ENCODE peak calls at places on chromosomes 3 and 15, in nine cellular contexts. C, I, B, D, P, Y, K, U and H are unnamed samples.

GRCh38 chr15:26841514-26841913 is 25.3 kb upstream of the GABRA5 start:
- DNase-seq in C (no peak), I (no peak), B (no peak), D (no peak), P (no peak), Y (no peak), K (no peak), U (no peak), H (no peak)

GRCh38 chr15:33309602-33310276 is 1.0 kb upstream of the RYR3 start:
- DNase-seq in C (no peak), I (no peak), B (peak), D (no peak), P (no peak), Y (peak), K (peak), U (no peak), H (peak)

GRCh38 chr15:82647045-82647834 is at the start of gene CPEB1:
- DNase-seq in C (peak), I (peak), B (peak), D (no peak), P (peak), Y (peak), K (no peak), U (no peak), H (no peak)

GRCh38 chr3:102225407-102226132 is 209.2 kb upstream of the ZPLD1 start:
- DNase-seq in C (no peak), I (no peak), B (peak), D (no peak), P (no peak), Y (no peak), K (peak), U (peak), H (peak)

GRCh38 chr3:188760408-188760807 is 411.4 kb upstream of the TPRG1 start:
- DNase-seq in C (no peak), I (no peak), B (no peak), D (no peak), P (no peak), Y (no peak), K (no peak), U (no peak), H (no peak)

GRCh38 chr15:84681822-84682221 is 23.8 kb upstream of the NMB start:
- DNase-seq in C (no peak), I (no peak), B (no peak), D (no peak), P (no peak), Y (no peak), K (no peak), U (no peak), H (no peak)

GRCh38 chr3:101521251-101521701 is 8.3 kb upstream of the SENP7 start:
- DNase-seq in C (no peak), I (no peak), B (no peak), D (no peak), P (no peak), Y (no peak), K (no peak), U (no peak), H (no peak)

GRCh38 chr3:66593978-66594377 is 93.2 kb upstream of the LRIG1 start:
- DNase-seq in C (no peak), I (no peak), B (no peak), D (no peak), P (no peak), Y (no peak), K (no peak), U (no peak), H (no peak)

GRCh38 chr3:37492977-37493471 is 318.6 kb upstream of the LRRFIP2 start:
- DNase-seq in C (no peak), I (no peak), B (no peak), D (no peak), P (no peak), Y (no peak), K (no peak), U (no peak), H (no peak)

GRCh38 chr3:114376091-114376490 is 82.3 kb downstream of the TIGIT start:
- DNase-seq in C (no peak), I (no peak), B (no peak), D (no peak), P (no peak), Y (no peak), K (no peak), U (no peak), H (no peak)

GRCh38 chr3:4417449-4417848 is 49.6 kb downstream of the SUMF1 start:
- DNase-seq in C (no peak), I (no peak), B (peak), D (no peak), P (no peak), Y (no peak), K (no peak), U (no peak), H (no peak)

GRCh38 chr3:47009225-47010049 is 30.0 kb downstream of the NBEAL2 start:
- DNase-seq in C (peak), I (peak), B (peak), D (peak), P (peak), Y (peak), K (no peak), U (peak), H (peak)

GRCh38 chr3:55481918-55482495 is 5.1 kb downstream of the WNT5A start:
- DNase-seq in C (no peak), I (peak), B (peak), D (no peak), P (no peak), Y (peak), K (no peak), U (no peak), H (no peak)

GRCh38 chr15:64987136-64987535 is 2.6 kb downstream of the SPG21 start:
- DNase-seq in C (no peak), I (no peak), B (no peak), D (no peak), P (no peak), Y (no peak), K (no peak), U (no peak), H (no peak)

GRCh38 chr15:38169982-38170381 is 82.7 kb upstream of the SPRED1 start:
- DNase-seq in C (no peak), I (no peak), B (no peak), D (no peak), P (no peak), Y (no peak), K (no peak), U (no peak), H (no peak)

GRCh38 chr15:40242216-40242599 is 3.3 kb downstream of the PAK6 start:
- DNase-seq in C (no peak), I (no peak), B (no peak), D (no peak), P (no peak), Y (no peak), K (no peak), U (no peak), H (no peak)

GRCh38 chr3:54932606-54933005 is 4.7 kb upstream of the LRTM1 start:
- DNase-seq in C (no peak), I (peak), B (no peak), D (no peak), P (no peak), Y (no peak), K (no peak), U (no peak), H (no peak)

GRCh38 chr3:43893721-43894120 is 203.0 kb downstream of the ABHD5 start:
- DNase-seq in C (no peak), I (no peak), B (no peak), D (no peak), P (no peak), Y (no peak), K (no peak), U (no peak), H (peak)

GRCh38 chr3:172709776-172710708 is 825 bp downstream of the NCEH1 start:
- DNase-seq in C (no peak), I (peak), B (peak), D (no peak), P (no peak), Y (peak), K (no peak), U (no peak), H (peak)

GRCh38 chr3:133525435-133525834 is 48.1 kb upstream of the CDV3 start:
- DNase-seq in C (no peak), I (no peak), B (no peak), D (no peak), P (no peak), Y (no peak), K (no peak), U (no peak), H (no peak)

GRCh38 chr3:109114746-109115145 is 3.2 kb downstream of the MORC1 start:
- DNase-seq in C (no peak), I (no peak), B (no peak), D (no peak), P (no peak), Y (no peak), K (no peak), U (no peak), H (no peak)

GRCh38 chr3:45635475-45636256 is 41.1 kb downstream of the LIMD1 start:
- DNase-seq in C (no peak), I (no peak), B (no peak), D (no peak), P (no peak), Y (no peak), K (no peak), U (no peak), H (no peak)

GRCh38 chr3:66816110-66816761 is 181.9 kb upstream of the KBTBD8 start:
- DNase-seq in C (no peak), I (no peak), B (peak), D (no peak), P (no peak), Y (no peak), K (peak), U (peak), H (peak)

GRCh38 chr15:85793641-85794597 is 806 bp downstream of the KLHL25 start:
- DNase-seq in C (no peak), I (peak), B (peak), D (no peak), P (peak), Y (peak), K (no peak), U (no peak), H (peak)

GRCh38 chr3:52130966-52131637 is 23.1 kb downstream of the POC1A start:
- DNase-seq in C (no peak), I (no peak), B (no peak), D (no peak), P (no peak), Y (no peak), K (no peak), U (no peak), H (no peak)